ENCODE peak calls at places on chromosome 11, in four cellular contexts. T is HepG2, W is K562, J is H1. E is an unnamed sample. For H4K20me1, the result is how much of the 10 kb centered on the place peaks cover.

GRCh38 chr11:61357894-61358239 is 3.8 kb downstream of the CYB561A3 start:
- DNase-seq in W (no peak), T (no peak), J (no peak), E (no peak)

GRCh38 chr11:112227002-112227401 is 774 bp downstream of the PTS start:
- DNase-seq in T (no peak), W (peak), J (no peak), E (no peak)

GRCh38 chr11:44923796-44924195 is 26.9 kb downstream of the TP53I11 start:
- DNase-seq in T (no peak), J (no peak), W (no peak), E (no peak)

GRCh38 chr11:4626207-4627105 is 10.8 kb upstream of the OR51D1 start:
- DNase-seq in W (peak), T (peak), J (peak), E (peak)

GRCh38 chr11:125123947-125124633 is 12.7 kb upstream of the TMEM218 start:
- DNase-seq in W (peak), T (peak), J (no peak), E (peak)

GRCh38 chr11:19027829-19028595 is 32.5 kb downstream of the MRGPRX2 start:
- DNase-seq in T (peak), W (no peak), J (no peak), E (peak)

GRCh38 chr11:42251984-42252383 is 792.5 kb upstream of the LRRC4C start:
- DNase-seq in J (no peak), T (no peak), W (no peak), E (peak)

GRCh38 chr11:46669606-46670243 is 30.7 kb downstream of the ARHGAP1 start:
- DNase-seq in J (no peak), T (peak), W (peak), E (no peak)

GRCh38 chr11:134399996-134400395 is 12.0 kb downstream of the B3GAT1 start:
- DNase-seq in T (no peak), W (no peak), J (no peak), E (no peak)

GRCh38 chr11:24046731-24047130 is 450.1 kb upstream of the LUZP2 start:
- DNase-seq in T (no peak), W (no peak), J (no peak), E (no peak)

GRCh38 chr11:7423946-7424345 is 61.4 kb upstream of the OLFML1 start:
- DNase-seq in T (no peak), J (no peak), W (no peak), E (no peak)

GRCh38 chr11:119115484-119116234 is 5.7 kb upstream of the HINFP start:
- DNase-seq in T (no peak), J (no peak), W (peak), E (no peak)

GRCh38 chr11:69337211-69337721 is 43.3 kb downstream of the MYEOV start:
- DNase-seq in W (no peak), J (no peak), T (no peak), E (no peak)

GRCh38 chr11:8085006-8085645 is 4.1 kb downstream of the TUB start:
- DNase-seq in T (no peak), W (no peak), J (no peak), E (no peak)

GRCh38 chr11:100827934-100828661 is 141.0 kb downstream of the ARHGAP42 start:
- DNase-seq in W (peak), T (peak), J (no peak), E (peak)

GRCh38 chr11:69361048-69361447 is 67.1 kb downstream of the MYEOV start:
- DNase-seq in W (no peak), T (no peak), J (peak), E (no peak)

GRCh38 chr11:119764108-119764874 is 35.3 kb upstream of the NECTIN1 start:
- DNase-seq in T (no peak), W (no peak), J (no peak), E (no peak)

GRCh38 chr11:28384418-28384817 is 276.2 kb downstream of the METTL15 start:
- DNase-seq in T (no peak), W (no peak), J (no peak), E (no peak)

GRCh38 chr11:28133146-28133545 is 25.0 kb downstream of the METTL15 start:
- DNase-seq in J (no peak), T (no peak), W (no peak), E (no peak)

GRCh38 chr11:18285841-18286240 is 19.8 kb downstream of the SAA1 start:
- DNase-seq in J (no peak), T (no peak), W (no peak), E (no peak)

GRCh38 chr11:62592989-62593421 is 1.7 kb upstream of the TUT1 start:
- DNase-seq in T (no peak), W (no peak), J (no peak), E (no peak)

GRCh38 chr11:57639321-57640067 is 10.2 kb downstream of the YPEL4 start:
- DNase-seq in J (peak), T (peak), W (no peak), E (peak)

GRCh38 chr11:123193742-123194141 is 1.3 kb downstream of the CLMP start:
- DNase-seq in T (no peak), J (no peak), W (no peak), E (no peak)

GRCh38 chr11:1221848-1222311 is 986 bp upstream of the MUC5B start:
- DNase-seq in J (peak), W (no peak), T (no peak), E (no peak)

GRCh38 chr11:130478204-130478701 is 29.8 kb downstream of the ADAMTS15 start:
- DNase-seq in T (no peak), W (no peak), J (peak), E (peak)

GRCh38 chr11:2673871-2674471 is 25.8 kb downstream of the KCNQ1OT1 start:
- DNase-seq in J (no peak), T (no peak), W (no peak), E (no peak)

GRCh38 chr11:2085251-2086066 is 53.7 kb downstream of the IGF2 start:
- DNase-seq in W (no peak), T (no peak), J (no peak), E (no peak)

GRCh38 chr11:30025396-30026139 is 8.7 kb upstream of the KCNA4 start:
- DNase-seq in T (no peak), J (peak), W (no peak), E (no peak)

GRCh38 chr11:19520681-19521080 is 192.0 kb upstream of the NAV2 start:
- DNase-seq in J (no peak), T (no peak), W (no peak), E (no peak)

GRCh38 chr11:134841411-134841810 is 429.4 kb upstream of the B3GAT1 start:
- DNase-seq in J (no peak), W (no peak), T (no peak), E (no peak)

GRCh38 chr11:128733440-128734115 is 39.7 kb downstream of the FLI1 start:
- DNase-seq in J (peak), W (no peak), T (no peak), E (peak)

GRCh38 chr11:3939651-3940190 is 84.3 kb downstream of the STIM1 start:
- DNase-seq in T (no peak), J (no peak), W (no peak), E (no peak)

DNA sequence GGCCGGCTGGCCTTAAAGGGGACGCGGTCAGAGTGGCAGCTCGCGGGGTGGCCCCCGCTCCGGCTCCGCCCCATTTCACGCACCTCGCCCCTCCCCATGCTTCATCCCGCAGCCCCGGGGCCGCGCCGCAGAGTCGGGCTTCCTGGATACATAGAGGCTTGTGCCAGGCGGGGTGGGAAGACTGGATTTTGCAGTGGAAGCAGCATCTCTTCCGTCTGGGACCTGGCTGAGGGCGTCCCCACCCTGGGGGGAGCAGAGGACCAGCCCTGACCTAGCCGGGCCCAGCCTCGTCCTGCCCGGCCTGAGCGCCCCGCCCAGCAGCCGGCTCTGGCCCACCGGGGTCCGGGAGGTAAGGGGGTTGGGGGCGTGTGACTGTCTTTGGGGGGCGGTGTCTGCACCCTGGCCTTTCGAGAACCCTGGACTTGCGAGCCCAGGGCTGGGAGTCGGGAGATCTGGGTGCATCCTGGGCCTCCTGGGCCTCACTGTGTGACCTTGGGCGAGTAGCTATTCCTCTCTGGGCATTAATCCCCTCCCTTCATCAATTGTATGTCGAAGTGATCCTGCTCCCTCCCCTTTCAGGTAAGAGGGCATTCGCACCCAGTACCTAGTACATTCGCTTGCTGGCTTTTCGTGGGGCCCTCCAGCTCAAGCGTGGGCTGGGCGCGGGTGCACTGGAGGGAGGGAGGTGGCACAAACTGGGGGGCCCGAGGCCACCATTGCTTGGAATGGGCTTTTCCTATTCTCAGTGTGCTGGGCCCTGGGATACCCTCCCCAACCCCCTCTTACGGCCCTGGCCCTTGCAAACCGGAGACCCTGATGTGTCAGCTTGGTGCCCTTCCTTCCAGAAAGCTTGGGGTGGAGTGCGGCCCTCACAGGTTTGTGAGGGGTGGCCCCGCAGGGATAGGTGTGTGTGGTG is at the start of gene USP35:
- DNase-seq in T (no peak), W (no peak), J (no peak), E (no peak)
- H4K20me1 ChIP-seq in T (under half), W (under half), J (under half), E (under half)

DNA sequence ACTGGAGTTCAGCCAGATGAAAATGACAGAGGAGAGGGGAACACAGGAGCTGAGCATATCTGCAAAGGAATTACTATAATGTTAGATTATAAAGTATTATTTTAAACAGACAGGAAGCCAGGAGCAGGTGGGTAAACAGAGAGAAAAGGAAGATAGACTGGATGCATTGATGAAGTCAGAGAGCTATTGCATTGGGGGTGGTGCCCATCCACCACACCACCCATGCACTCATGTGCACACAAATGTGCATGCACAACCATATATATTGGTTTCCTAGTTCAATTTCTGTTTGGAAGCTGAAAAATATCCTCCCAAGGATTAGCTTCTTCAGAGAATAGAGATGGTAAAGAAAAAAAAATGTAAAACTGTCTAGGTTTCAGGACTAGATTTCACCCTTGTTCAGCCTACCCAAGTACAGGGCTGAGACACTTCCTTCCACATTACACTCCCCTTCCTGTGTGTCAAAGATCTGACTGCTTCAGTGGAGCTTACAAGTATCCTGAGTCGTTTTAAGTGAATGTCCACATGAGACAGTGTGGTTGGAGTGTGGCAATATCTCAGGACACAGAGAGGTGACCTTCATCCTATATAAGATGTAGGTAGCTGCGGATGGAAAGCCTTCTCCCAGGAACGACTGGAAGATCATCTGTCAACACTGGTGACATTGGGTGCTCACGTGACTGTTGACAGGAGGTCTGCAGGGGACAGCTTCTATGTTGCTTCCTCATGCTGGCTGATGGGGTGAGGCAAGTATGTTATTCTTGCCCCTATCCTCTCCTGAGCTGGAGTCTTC is 12.2 kb upstream of the SMPD1 start:
- DNase-seq in T (no peak), W (no peak), J (no peak), E (peak)
- TF ChIP-seq JUN in T (no peak), W (no peak), J (no peak), E (no peak)

DNA sequence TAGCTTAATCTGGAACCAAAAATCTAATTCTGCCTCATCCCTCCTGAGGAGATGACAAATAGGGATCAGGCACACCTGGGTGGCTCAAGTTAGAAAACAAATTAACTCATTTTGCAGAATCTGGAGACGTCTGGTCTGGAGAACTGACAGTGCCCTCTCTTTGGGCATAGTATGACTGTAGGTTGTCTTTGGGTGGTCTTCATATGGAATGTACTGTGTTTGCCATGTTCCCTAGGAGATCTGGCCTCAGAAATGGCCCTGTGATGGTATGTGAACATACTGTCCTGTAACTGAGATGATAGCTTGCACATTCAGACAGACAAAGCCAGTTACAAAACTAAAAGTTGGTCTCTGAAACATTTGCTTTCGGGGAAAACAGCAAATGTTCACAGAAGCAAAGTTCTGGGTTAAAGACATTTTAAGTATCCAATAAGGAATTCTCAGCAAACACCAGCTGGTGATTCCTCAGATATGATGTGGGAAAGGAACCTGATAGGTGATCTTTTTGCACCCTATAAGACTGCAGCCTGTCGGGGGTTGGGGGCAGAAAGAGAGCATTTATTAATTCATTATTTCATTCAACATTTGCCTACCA is 29.7 kb downstream of the CD44 start:
- DNase-seq in J (no peak), T (no peak), W (no peak), E (no peak)
- H4K20me1 ChIP-seq in J (under half), T (under half), W (under half), E (under half)

GRCh38 chr11:63896071-63896470 is 20.9 kb downstream of the RCOR2 start:
- DNase-seq in T (no peak), W (peak), J (no peak), E (no peak)
- TF ChIP-seq JUN in T (no peak), W (no peak), J (no peak), E (no peak)

DNA sequence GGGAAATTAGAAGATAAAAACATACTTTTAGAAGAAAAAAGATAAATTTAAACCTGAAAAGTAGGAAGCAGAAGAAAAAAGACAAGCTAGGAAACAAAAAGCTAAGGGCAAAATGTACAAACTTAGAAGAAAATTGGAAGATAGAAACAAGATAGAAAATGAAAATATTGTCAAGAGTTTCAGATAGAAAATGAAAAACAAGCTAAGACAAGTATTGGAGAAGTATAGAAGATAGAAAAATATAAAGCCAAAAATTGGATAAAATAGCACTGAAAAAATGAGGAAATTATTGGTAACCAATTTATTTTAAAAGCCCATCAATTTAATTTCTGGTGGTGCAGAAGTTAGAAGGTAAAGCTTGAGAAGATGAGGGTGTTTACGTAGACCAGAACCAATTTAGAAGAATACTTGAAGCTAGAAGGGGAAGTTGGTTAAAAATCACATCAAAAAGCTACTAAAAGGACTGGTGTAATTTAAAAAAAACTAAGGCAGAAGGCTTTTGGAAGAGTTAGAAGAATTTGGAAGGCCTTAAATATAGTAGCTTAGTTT is 942 bp downstream of the MALAT1 start:
- DNase-seq in T (no peak), W (no peak), J (no peak), E (no peak)
- H4K20me1 ChIP-seq in T (half or more), W (half or more), J (under half), E (under half)

DNA sequence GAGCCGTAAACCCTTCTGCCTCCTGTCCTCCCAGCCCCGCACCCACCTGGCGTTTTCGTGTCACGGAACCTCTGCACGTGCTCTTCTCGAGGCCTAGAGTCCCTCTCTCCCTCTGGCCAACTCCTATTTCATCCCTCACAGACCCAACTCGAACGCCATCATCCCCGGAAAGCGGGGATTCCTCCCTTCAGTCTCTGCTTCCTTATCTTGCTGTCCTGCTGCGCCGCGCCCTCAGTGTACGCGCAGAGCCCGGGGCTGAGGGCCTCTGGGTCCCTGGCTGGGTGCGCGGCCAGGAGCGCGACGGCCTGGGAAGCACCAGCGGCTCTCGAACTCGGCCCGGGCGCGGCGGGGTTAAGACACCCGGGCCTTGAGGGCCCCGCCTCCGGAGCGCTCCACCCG is 472 bp upstream of the ATG16L2 start:
- DNase-seq in J (no peak), T (peak), W (peak), E (no peak)
- TF ChIP-seq JUN in J (no peak), T (no peak), W (no peak), E (no peak)

DNA sequence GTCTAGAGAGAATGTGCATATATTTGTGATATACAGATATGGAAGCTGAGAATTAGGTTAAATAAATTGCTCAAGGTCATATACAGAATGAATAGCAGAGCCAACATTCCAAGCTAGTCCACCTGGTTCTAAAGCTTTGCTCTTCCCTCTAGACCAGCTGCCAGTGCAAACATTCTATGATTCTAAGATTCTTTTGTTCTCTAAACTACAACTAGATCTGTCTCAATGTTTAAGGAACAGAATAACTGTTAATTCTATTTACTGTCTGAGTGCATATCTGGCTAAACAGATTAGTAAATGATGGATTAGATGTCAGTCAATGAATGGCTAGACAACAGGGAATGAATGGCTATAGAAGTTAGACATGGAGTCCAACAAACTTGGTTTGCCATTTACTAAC is 19.6 kb downstream of the KCNE3 start:
- DNase-seq in W (no peak), T (no peak), J (no peak), E (no peak)
- H4K20me1 ChIP-seq in W (under half), T (under half), J (under half), E (under half)

E was measured in endothelial cell of umbilical vein.